ENCODE peak calls at places on chromosomes 12 and 14, in ten cellular contexts. S is endothelial cell; A is COLO829; W is HEK293T; V is erythroblast; P is ELF-1; R is activated naive CD4-positive, alpha-beta T cell treated with anti-CD3 and anti-CD28 coated beads, Interleukin-2, amount 50 U/mL, for 72 hours; C is activated effector memory CD4-positive, alpha-beta T cell treated with Interleukin-2 at 50 U/mL for 16 hours; O is sciatic nerve; N is activated CD4-positive, CD25-positive, alpha-beta regulatory T cell. G is an unnamed sample.

GRCh38 chr14:50366115-50366514 is 30.6 kb downstream of the CDKL1 start:
- DNase-seq in S (no peak), A (no peak), W (no peak), V (peak; percentile 25), P (no peak), R (no peak), C (no peak), O (no peak), N (no peak), G (no peak)

GRCh38 chr12:530308-530707 is 70.6 kb downstream of the B4GALNT3 start:
- DNase-seq in S (no peak), A (no peak), W (no peak), V (no peak), P (no peak), R (no peak), C (no peak), O (no peak), N (no peak), G (no peak)

GRCh38 chr12:56941299-56942017 is 7.2 kb upstream of the SDR9C7 start:
- DNase-seq in S (no peak), A (no peak), W (no peak), V (peak; percentile 38), P (no peak), R (no peak), C (no peak), O (no peak), N (no peak), G (peak; percentile 30)

GRCh38 chr12:1632702-1633101 is 3.7 kb downstream of the WNT5B start:
- DNase-seq in S (no peak), A (no peak), W (no peak), V (no peak), P (no peak), R (no peak), C (no peak), O (no peak), N (no peak), G (no peak)

GRCh38 chr14:68231832-68232642 is 412.5 kb downstream of the RAD51B start:
- DNase-seq in S (no peak), A (no peak), W (no peak), V (no peak), P (no peak), R (no peak), C (no peak), O (no peak), N (no peak), G (peak; percentile 34)

GRCh38 chr12:26798013-26798412 is 35.0 kb downstream of the ITPR2 start:
- DNase-seq in S (no peak), A (no peak), W (no peak), V (no peak), P (no peak), R (no peak), C (no peak), O (no peak), N (no peak), G (peak; percentile 42)

GRCh38 chr14:24103451-24103850 is 9.3 kb downstream of the PCK2 start:
- DNase-seq in S (no peak), A (no peak), W (no peak), V (no peak), P (no peak), R (no peak), C (no peak), O (no peak), N (no peak), G (no peak)

GRCh38 chr12:42235426-42235825 is 2.6 kb downstream of the YAF2 start:
- DNase-seq in S (no peak), A (no peak), W (no peak), V (no peak), P (no peak), R (no peak), C (no peak), O (no peak), N (no peak), G (peak; percentile 21)

GRCh38 chr14:94317259-94317658 is 5.9 kb downstream of the SERPINA6 start:
- DNase-seq in S (no peak), A (no peak), W (no peak), V (no peak), P (no peak), R (no peak), C (no peak), O (peak; percentile 65), N (no peak), G (peak; percentile 63)

GRCh38 chr12:53071591-53072551 is 7.3 kb downstream of the SPRYD3 start:
- DNase-seq in S (no peak), A (no peak), W (no peak), V (no peak), P (no peak), R (no peak), C (no peak), O (peak; percentile 91), N (no peak), G (peak; percentile 62)

GRCh38 chr14:105067140-105067968 is 2.1 kb upstream of the GPR132 start:
- DNase-seq in S (no peak), A (no peak), W (no peak), V (no peak), P (no peak), R (peak; percentile 81), C (peak; percentile 37), O (no peak), N (peak; percentile 29), G (no peak)

GRCh38 chr14:76186318-76187027 is 34.8 kb downstream of the GPATCH2L start:
- DNase-seq in S (no peak), A (no peak), W (no peak), V (no peak), P (no peak), R (no peak), C (no peak), O (no peak), N (no peak), G (no peak)

GRCh38 chr12:69966409-69966808 is 141.4 kb downstream of the MYRFL start:
- DNase-seq in S (peak; percentile 13), A (peak; percentile 86), W (no peak), V (no peak), P (no peak), R (no peak), C (no peak), O (peak; percentile 63), N (no peak), G (peak; percentile 9)

GRCh38 chr12:3173008-3173553 is 95.9 kb downstream of the TSPAN9 start:
- DNase-seq in S (no peak), A (no peak), W (no peak), V (no peak), P (no peak), R (no peak), C (no peak), O (no peak), N (no peak), G (no peak)

GRCh38 chr14:67766035-67766680 is 50.2 kb downstream of the ZFYVE26 start:
- DNase-seq in S (no peak), A (no peak), W (no peak), V (no peak), P (no peak), R (no peak), C (no peak), O (no peak), N (no peak), G (no peak)

GRCh38 chr12:64083285-64084210 is 138.5 kb downstream of the KICS2 start:
- DNase-seq in S (no peak), A (peak; percentile 34), W (peak; percentile 27), V (no peak), P (no peak), R (no peak), C (no peak), O (peak; percentile 87), N (no peak), G (peak; percentile 95)